ENCODE peak calls at places on chromosomes 6 and 20, in four cellular contexts. Y, M, J and W are unnamed samples. For H3K4me1, the result is how much of the 10 kb centered on the place peaks cover.

GRCh38 chr6:46734867-46735719 is at the start of gene PLA2G7:
- DNase-seq in Y (no peak), M (peak), J (peak), W (peak)

GRCh38 chr6:119511024-119511423 is 161.5 kb upstream of the MAN1A1 start:
- DNase-seq in Y (no peak), M (no peak), J (no peak), W (no peak)

GRCh38 chr6:24274441-24275083 is 83.3 kb downstream of the DCDC2 start:
- DNase-seq in Y (no peak), M (peak), J (no peak), W (no peak)

GRCh38 chr6:132316970-132317369 is 84.3 kb downstream of the MOXD1 start:
- DNase-seq in Y (no peak), M (no peak), J (no peak), W (no peak)

GRCh38 chr6:157865249-157865648 is 42.2 kb downstream of the SNX9 start:
- DNase-seq in Y (no peak), M (no peak), J (no peak), W (no peak)

GRCh38 chr6:156776841-156777576 is at the start of gene ARID1B:
- DNase-seq in Y (peak), M (peak), J (peak), W (peak)

GRCh38 chr6:138953451-138953850 is 34.6 kb downstream of the REPS1 start:
- DNase-seq in Y (no peak), M (peak), J (no peak), W (no peak)

GRCh38 chr6:26607434-26608230 is 10.9 kb downstream of the ABT1 start:
- DNase-seq in Y (peak), M (peak), J (no peak), W (no peak)

GRCh38 chr20:48719598-48720255 is 108.1 kb downstream of the PREX1 start:
- DNase-seq in Y (no peak), M (no peak), J (peak), W (no peak)

GRCh38 chr6:56692586-56693245 is 50.0 kb upstream of the DST start:
- DNase-seq in Y (peak), M (no peak), J (no peak), W (no peak)

GRCh38 chr20:44494266-44494665 is 18.6 kb downstream of the TTPAL start:
- DNase-seq in Y (no peak), M (peak), J (no peak), W (no peak)

GRCh38 chr20:48194578-48194977 is 409.3 kb upstream of the SULF2 start:
- DNase-seq in Y (no peak), M (no peak), J (no peak), W (no peak)

GRCh38 chr6:63660737-63661136 is 25.1 kb downstream of the PHF3 start:
- DNase-seq in Y (no peak), M (no peak), J (no peak), W (no peak)

GRCh38 chr6:111222341-111222740 is 135.0 kb downstream of the SLC16A10 start:
- DNase-seq in Y (no peak), M (no peak), J (no peak), W (no peak)

GRCh38 chr6:139376054-139376355 is 1.6 kb upstream of the CITED2 start:
- DNase-seq in Y (no peak), M (peak), J (no peak), W (peak)

GRCh38 chr6:142787422-142787821 is 157.6 kb downstream of the HIVEP2 start:
- DNase-seq in Y (no peak), M (no peak), J (no peak), W (no peak)

GRCh38 chr20:22789661-22790060 is 205.3 kb upstream of the FOXA2 start:
- DNase-seq in Y (no peak), M (no peak), J (no peak), W (no peak)

DNA sequence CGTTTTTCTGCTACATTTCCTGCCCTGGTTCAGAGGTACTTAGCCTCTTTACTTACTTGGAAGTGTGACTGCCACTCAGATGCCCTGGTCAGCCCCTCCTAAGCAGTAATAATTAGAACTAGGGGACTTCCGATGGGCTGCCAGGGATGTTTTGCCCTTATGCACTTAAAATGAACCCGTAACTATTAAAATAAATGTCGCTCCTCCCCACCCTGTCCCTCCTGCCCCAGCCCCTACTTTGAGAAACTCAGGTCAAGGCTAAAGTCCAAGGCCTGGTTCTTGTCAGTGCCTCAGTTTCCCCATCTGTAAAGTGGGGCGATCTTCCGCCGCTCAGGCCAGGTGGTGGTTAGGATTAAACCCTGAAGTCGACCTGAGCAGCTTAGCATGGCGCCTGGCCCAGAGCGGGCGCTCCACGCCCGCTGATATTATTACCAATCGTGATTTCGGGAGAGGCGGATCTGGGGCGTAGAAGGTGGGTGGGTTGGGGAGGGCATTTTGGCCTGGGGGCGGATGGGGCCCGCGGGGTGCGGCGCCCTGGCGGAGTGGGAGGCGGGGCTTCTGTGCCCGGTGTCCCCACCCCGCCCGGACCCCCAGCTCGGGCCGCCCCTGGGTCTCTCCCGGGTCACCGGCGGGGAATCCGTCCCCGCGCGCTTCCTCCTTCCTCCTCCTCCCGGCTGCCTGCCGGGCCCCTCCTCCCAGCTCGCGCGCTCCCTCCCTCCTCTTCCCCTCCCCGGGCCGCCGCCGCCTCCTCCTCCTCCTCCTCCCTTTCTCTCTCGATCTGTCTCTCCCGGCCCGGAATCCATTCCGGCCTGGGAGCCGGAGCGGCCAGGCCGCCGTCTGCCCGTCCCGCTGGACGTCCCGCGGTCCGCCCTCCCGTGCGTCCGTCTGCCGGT is at the start of gene SRC:
- DNase-seq in Y (peak), M (peak), J (peak), W (peak)
- H3K4me1 ChIP-seq in Y (under half), M (under half), J (under half), W (under half)

GRCh38 chr20:24953204-24953565 is 4.1 kb downstream of the CST7 start:
- DNase-seq in Y (no peak), M (no peak), J (no peak), W (no peak)
- H3K4me1 ChIP-seq in Y (under half), M (under half), J (half or more), W (under half)

GRCh38 chr6:36114798-36115408 is 15.4 kb upstream of the MAPK13 start:
- DNase-seq in Y (peak), M (no peak), J (no peak), W (no peak)
- H3K4me1 ChIP-seq in Y (under half), M (under half), J (half or more), W (under half)

DNA sequence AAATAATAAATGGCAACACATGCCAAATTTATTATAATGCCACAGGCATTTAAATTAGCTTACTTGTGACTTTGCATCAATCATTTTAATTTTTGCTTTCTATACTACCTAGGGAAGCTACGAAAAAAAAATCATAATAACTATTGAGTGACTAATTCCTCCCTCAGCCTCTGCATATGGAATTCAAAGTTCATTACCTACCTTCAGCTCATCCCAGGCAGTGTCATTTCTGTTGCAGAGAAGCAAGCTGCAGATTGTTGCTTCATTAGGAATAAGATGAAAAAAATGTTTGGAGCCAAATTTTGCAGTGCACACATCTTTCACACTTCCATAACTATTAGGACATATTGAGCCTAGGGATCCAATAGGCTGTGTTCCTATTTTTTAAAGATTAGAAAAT is 25.6 kb downstream of the MKKS start:
- DNase-seq in Y (no peak), M (no peak), J (no peak), W (no peak)
- H3K4me1 ChIP-seq in Y (under half), M (under half), J (under half), W (under half)

GRCh38 chr20:10671221-10671849 is 2.5 kb downstream of the JAG1 start:
- DNase-seq in Y (peak), M (peak), J (peak), W (peak)
- H3K4me1 ChIP-seq in Y (under half), M (under half), J (half or more), W (under half)

GRCh38 chr20:50813801-50814200 is 18.9 kb downstream of the BCAS4 start:
- DNase-seq in Y (no peak), M (no peak), J (no peak), W (no peak)
- H3K4me1 ChIP-seq in Y (under half), M (under half), J (under half), W (under half)

DNA sequence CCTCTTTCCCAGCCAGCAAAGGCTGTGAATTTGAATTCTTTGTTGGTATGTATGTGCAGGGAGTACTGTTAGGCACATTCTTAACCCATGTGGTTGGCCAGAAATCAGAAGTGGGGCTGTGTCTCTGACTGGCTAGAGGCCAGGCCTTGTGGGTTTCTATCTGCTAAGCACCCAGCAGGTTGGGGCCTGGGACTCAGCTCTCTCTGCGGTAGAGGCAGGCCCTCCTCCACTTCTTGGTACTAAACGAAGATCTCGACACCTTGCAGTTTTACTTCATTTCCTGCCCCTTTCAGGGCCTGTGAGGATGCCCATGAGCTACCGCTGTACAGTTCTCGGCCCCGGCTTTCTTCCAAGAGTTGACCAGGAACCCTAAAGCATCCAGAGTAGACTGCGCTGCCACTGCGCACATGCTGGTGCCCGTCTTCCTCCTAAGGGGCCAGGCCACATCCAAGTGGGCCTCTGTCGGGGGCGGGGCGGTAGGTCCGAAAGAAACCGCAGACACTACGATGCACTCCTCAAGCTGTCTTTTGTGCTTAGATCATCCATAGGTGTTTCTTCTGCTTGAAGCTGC is 51.1 kb downstream of the TCP11 start:
- DNase-seq in Y (no peak), M (no peak), J (no peak), W (no peak)
- H3K4me1 ChIP-seq in Y (under half), M (under half), J (under half), W (under half)

GRCh38 chr6:43951756-43952675 is 175.2 kb downstream of the MRPL14 start:
- DNase-seq in Y (no peak), M (no peak), J (no peak), W (no peak)

GRCh38 chr6:43953256-43953655 is 174.0 kb downstream of the MRPL14 start:
- DNase-seq in Y (no peak), M (no peak), J (no peak), W (no peak)

GRCh38 chr6:43952746-43953145 is 174.5 kb downstream of the MRPL14 start:
- DNase-seq in Y (no peak), M (no peak), J (no peak), W (no peak)

GRCh38 chr6:43954311-43955131 is 172.7 kb downstream of the MRPL14 start:
- DNase-seq in Y (no peak), M (no peak), J (no peak), W (peak)

GRCh38 chr6:43953794-43954310 is 173.4 kb downstream of the MRPL14 start:
- DNase-seq in Y (no peak), M (no peak), J (no peak), W (no peak)
- H3K4me1 ChIP-seq in Y (under half), M (under half), J (under half), W (under half)

DNA sequence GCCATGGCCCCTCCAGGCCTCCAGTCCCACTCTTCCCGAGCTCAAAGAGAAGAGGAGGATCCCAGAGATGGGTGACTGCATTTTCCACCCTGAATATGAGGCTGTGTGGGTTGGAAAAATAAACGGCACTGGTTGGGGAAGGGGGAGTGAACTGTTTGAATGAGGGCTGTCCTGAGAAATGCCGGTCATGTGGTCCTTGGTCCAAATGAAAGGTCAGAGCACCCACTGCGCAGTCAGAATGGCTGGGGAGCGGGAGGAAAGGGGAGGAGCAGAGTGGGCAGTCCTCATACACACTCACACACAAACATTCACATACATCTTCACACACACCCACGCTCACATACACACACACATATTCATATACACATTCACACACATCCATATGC is 83.1 kb downstream of the MRPL14 start:
- DNase-seq in Y (no peak), M (no peak), J (no peak), W (peak)
- H3K4me1 ChIP-seq in Y (under half), M (half or more), J (under half), W (under half)